ENCODE peak calls at places on chromosomes 16 and 17, in eight cellular contexts. One of them, this sample, is unnamed.

GRCh38 chr16:52439171-52439701 is 107.7 kb downstream of the TOX3 start:
- DNase-seq in M059J: no peak
- DNase-seq in myocyte: no peak
- DNase-seq in activated T-helper 1 cell treated with Interleukin-2 at 50 U/mL for 16 hours: no peak
- DNase-seq in cerebellar cortex: no peak
- DNase-seq in mesenchymal stem cell: no peak
- DNase-seq in tibial artery: no peak
- DNase-seq in RCC 7860: no peak
- DNase-seq in this sample: no peak

GRCh38 chr17:39187152-39187830 is 10.2 kb downstream of the CACNB1 start:
- DNase-seq in M059J: peak
- DNase-seq in myocyte: no peak
- DNase-seq in activated T-helper 1 cell treated with Interleukin-2 at 50 U/mL for 16 hours: no peak
- DNase-seq in cerebellar cortex: no peak
- DNase-seq in mesenchymal stem cell: no peak
- DNase-seq in tibial artery: no peak
- DNase-seq in RCC 7860: peak
- DNase-seq in this sample: no peak

GRCh38 chr17:2483084-2483483 is 28.6 kb downstream of the METTL16 start:
- DNase-seq in M059J: no peak
- DNase-seq in myocyte: no peak
- DNase-seq in activated T-helper 1 cell treated with Interleukin-2 at 50 U/mL for 16 hours: no peak
- DNase-seq in cerebellar cortex: no peak
- DNase-seq in mesenchymal stem cell: no peak
- DNase-seq in tibial artery: no peak
- DNase-seq in RCC 7860: no peak
- DNase-seq in this sample: no peak

GRCh38 chr16:3643095-3643730 is 11.3 kb upstream of the DNASE1 start:
- DNase-seq in M059J: no peak
- DNase-seq in myocyte: no peak
- DNase-seq in activated T-helper 1 cell treated with Interleukin-2 at 50 U/mL for 16 hours: no peak
- DNase-seq in cerebellar cortex: no peak
- DNase-seq in mesenchymal stem cell: no peak
- DNase-seq in tibial artery: peak
- DNase-seq in RCC 7860: no peak
- DNase-seq in this sample: no peak

GRCh38 chr16:5668553-5668952 is 571.0 kb upstream of the EEF2KMT start:
- DNase-seq in M059J: no peak
- DNase-seq in myocyte: no peak
- DNase-seq in activated T-helper 1 cell treated with Interleukin-2 at 50 U/mL for 16 hours: no peak
- DNase-seq in cerebellar cortex: no peak
- DNase-seq in mesenchymal stem cell: no peak
- DNase-seq in tibial artery: no peak
- DNase-seq in RCC 7860: no peak
- DNase-seq in this sample: no peak

GRCh38 chr17:61251939-61252865 is 147.4 kb upstream of the TBX2 start:
- DNase-seq in M059J: peak
- DNase-seq in myocyte: peak
- DNase-seq in activated T-helper 1 cell treated with Interleukin-2 at 50 U/mL for 16 hours: no peak
- DNase-seq in cerebellar cortex: no peak
- DNase-seq in mesenchymal stem cell: peak
- DNase-seq in tibial artery: peak
- DNase-seq in RCC 7860: no peak
- DNase-seq in this sample: peak

GRCh38 chr17:60390881-60391418 is 983 bp downstream of the USP32 start:
- DNase-seq in M059J: peak
- DNase-seq in myocyte: peak
- DNase-seq in activated T-helper 1 cell treated with Interleukin-2 at 50 U/mL for 16 hours: no peak
- DNase-seq in cerebellar cortex: peak
- DNase-seq in mesenchymal stem cell: peak
- DNase-seq in tibial artery: no peak
- DNase-seq in RCC 7860: no peak
- DNase-seq in this sample: no peak

GRCh38 chr16:59260892-59261291 is 526.8 kb upstream of the GOT2 start:
- DNase-seq in M059J: no peak
- DNase-seq in myocyte: no peak
- DNase-seq in activated T-helper 1 cell treated with Interleukin-2 at 50 U/mL for 16 hours: no peak
- DNase-seq in cerebellar cortex: no peak
- DNase-seq in mesenchymal stem cell: no peak
- DNase-seq in tibial artery: no peak
- DNase-seq in RCC 7860: no peak
- DNase-seq in this sample: no peak

GRCh38 chr17:30358055-30358760 is 20.5 kb upstream of the CPD start:
- DNase-seq in M059J: no peak
- DNase-seq in myocyte: no peak
- DNase-seq in activated T-helper 1 cell treated with Interleukin-2 at 50 U/mL for 16 hours: no peak
- DNase-seq in cerebellar cortex: no peak
- DNase-seq in mesenchymal stem cell: no peak
- DNase-seq in tibial artery: no peak
- DNase-seq in RCC 7860: no peak
- DNase-seq in this sample: no peak

GRCh38 chr17:12282056-12282455 is 261.4 kb downstream of the MAP2K4 start:
- DNase-seq in M059J: peak
- DNase-seq in myocyte: no peak
- DNase-seq in activated T-helper 1 cell treated with Interleukin-2 at 50 U/mL for 16 hours: no peak
- DNase-seq in cerebellar cortex: no peak
- DNase-seq in mesenchymal stem cell: peak
- DNase-seq in tibial artery: no peak
- DNase-seq in RCC 7860: no peak
- DNase-seq in this sample: no peak

GRCh38 chr17:50630524-50631194 is 4.0 kb upstream of the ABCC3 start:
- DNase-seq in M059J: peak
- DNase-seq in myocyte: no peak
- DNase-seq in activated T-helper 1 cell treated with Interleukin-2 at 50 U/mL for 16 hours: peak
- DNase-seq in cerebellar cortex: peak
- DNase-seq in mesenchymal stem cell: no peak
- DNase-seq in tibial artery: no peak
- DNase-seq in RCC 7860: peak
- DNase-seq in this sample: no peak

GRCh38 chr17:78414178-78415162 is 36.0 kb downstream of the PGS1 start:
- DNase-seq in M059J: no peak
- DNase-seq in myocyte: peak
- DNase-seq in activated T-helper 1 cell treated with Interleukin-2 at 50 U/mL for 16 hours: peak
- DNase-seq in cerebellar cortex: no peak
- DNase-seq in mesenchymal stem cell: no peak
- DNase-seq in tibial artery: no peak
- DNase-seq in RCC 7860: no peak
- DNase-seq in this sample: no peak

GRCh38 chr17:80898706-80899105 is 92.9 kb upstream of the CHMP6 start:
- DNase-seq in M059J: no peak
- DNase-seq in myocyte: no peak
- DNase-seq in activated T-helper 1 cell treated with Interleukin-2 at 50 U/mL for 16 hours: no peak
- DNase-seq in cerebellar cortex: no peak
- DNase-seq in mesenchymal stem cell: no peak
- DNase-seq in tibial artery: no peak
- DNase-seq in RCC 7860: no peak
- DNase-seq in this sample: no peak

GRCh38 chr17:35345926-35346771 is 27.3 kb downstream of the SLFN11 start:
- DNase-seq in M059J: peak
- DNase-seq in myocyte: peak
- DNase-seq in activated T-helper 1 cell treated with Interleukin-2 at 50 U/mL for 16 hours: peak
- DNase-seq in cerebellar cortex: no peak
- DNase-seq in mesenchymal stem cell: peak
- DNase-seq in tibial artery: peak
- DNase-seq in RCC 7860: peak
- DNase-seq in this sample: peak

GRCh38 chr17:4215882-4216411 is 47.8 kb downstream of the ANKFY1 start:
- DNase-seq in M059J: no peak
- DNase-seq in myocyte: no peak
- DNase-seq in activated T-helper 1 cell treated with Interleukin-2 at 50 U/mL for 16 hours: no peak
- DNase-seq in cerebellar cortex: no peak
- DNase-seq in mesenchymal stem cell: peak
- DNase-seq in tibial artery: no peak
- DNase-seq in RCC 7860: no peak
- DNase-seq in this sample: no peak

GRCh38 chr17:17729620-17730249 is 48.5 kb downstream of the RAI1 start:
- DNase-seq in M059J: no peak
- DNase-seq in myocyte: no peak
- DNase-seq in activated T-helper 1 cell treated with Interleukin-2 at 50 U/mL for 16 hours: peak
- DNase-seq in cerebellar cortex: peak
- DNase-seq in mesenchymal stem cell: peak
- DNase-seq in tibial artery: no peak
- DNase-seq in RCC 7860: no peak
- DNase-seq in this sample: no peak

GRCh38 chr17:20218231-20218630 is 209.1 kb downstream of the SPECC1 start:
- DNase-seq in M059J: no peak
- DNase-seq in myocyte: no peak
- DNase-seq in activated T-helper 1 cell treated with Interleukin-2 at 50 U/mL for 16 hours: no peak
- DNase-seq in cerebellar cortex: no peak
- DNase-seq in mesenchymal stem cell: no peak
- DNase-seq in tibial artery: no peak
- DNase-seq in RCC 7860: no peak
- DNase-seq in this sample: no peak

GRCh38 chr16:58419241-58420012 is 27.2 kb downstream of the GINS3 start:
- DNase-seq in M059J: no peak
- DNase-seq in myocyte: no peak
- DNase-seq in activated T-helper 1 cell treated with Interleukin-2 at 50 U/mL for 16 hours: no peak
- DNase-seq in cerebellar cortex: no peak
- DNase-seq in mesenchymal stem cell: no peak
- DNase-seq in tibial artery: no peak
- DNase-seq in RCC 7860: no peak
- DNase-seq in this sample: no peak

GRCh38 chr16:53732296-53732929 is 28.5 kb downstream of the FTO start:
- DNase-seq in M059J: peak
- DNase-seq in myocyte: no peak
- DNase-seq in activated T-helper 1 cell treated with Interleukin-2 at 50 U/mL for 16 hours: no peak
- DNase-seq in cerebellar cortex: peak
- DNase-seq in mesenchymal stem cell: no peak
- DNase-seq in tibial artery: no peak
- DNase-seq in RCC 7860: no peak
- DNase-seq in this sample: no peak

GRCh38 chr17:9108166-9108565 is 86.9 kb downstream of the NTN1 start:
- DNase-seq in M059J: no peak
- DNase-seq in myocyte: no peak
- DNase-seq in activated T-helper 1 cell treated with Interleukin-2 at 50 U/mL for 16 hours: no peak
- DNase-seq in cerebellar cortex: no peak
- DNase-seq in mesenchymal stem cell: no peak
- DNase-seq in tibial artery: peak
- DNase-seq in RCC 7860: no peak
- DNase-seq in this sample: no peak

GRCh38 chr17:17377071-17377487 is 73.9 kb downstream of the NT5M start:
- DNase-seq in M059J: no peak
- DNase-seq in myocyte: no peak
- DNase-seq in activated T-helper 1 cell treated with Interleukin-2 at 50 U/mL for 16 hours: no peak
- DNase-seq in cerebellar cortex: no peak
- DNase-seq in mesenchymal stem cell: no peak
- DNase-seq in tibial artery: no peak
- DNase-seq in RCC 7860: no peak
- DNase-seq in this sample: no peak

GRCh38 chr17:8803531-8804416 is 4.6 kb upstream of the MFSD6L start:
- DNase-seq in M059J: no peak
- DNase-seq in myocyte: no peak
- DNase-seq in activated T-helper 1 cell treated with Interleukin-2 at 50 U/mL for 16 hours: no peak
- DNase-seq in cerebellar cortex: no peak
- DNase-seq in mesenchymal stem cell: no peak
- DNase-seq in tibial artery: no peak
- DNase-seq in RCC 7860: no peak
- DNase-seq in this sample: no peak

GRCh38 chr17:81341347-81342061 is 46.4 kb upstream of the SLC38A10 start:
- DNase-seq in M059J: no peak
- DNase-seq in myocyte: no peak
- DNase-seq in activated T-helper 1 cell treated with Interleukin-2 at 50 U/mL for 16 hours: no peak
- DNase-seq in cerebellar cortex: no peak
- DNase-seq in mesenchymal stem cell: peak
- DNase-seq in tibial artery: no peak
- DNase-seq in RCC 7860: no peak
- DNase-seq in this sample: no peak

GRCh38 chr17:15377608-15378007 is 36.2 kb upstream of the TEKT3 start:
- DNase-seq in M059J: peak
- DNase-seq in myocyte: peak
- DNase-seq in activated T-helper 1 cell treated with Interleukin-2 at 50 U/mL for 16 hours: no peak
- DNase-seq in cerebellar cortex: no peak
- DNase-seq in mesenchymal stem cell: peak
- DNase-seq in tibial artery: no peak
- DNase-seq in RCC 7860: no peak
- DNase-seq in this sample: peak

GRCh38 chr16:14011846-14012245 is 59.3 kb upstream of the MRTFB start:
- DNase-seq in M059J: no peak
- DNase-seq in myocyte: no peak
- DNase-seq in activated T-helper 1 cell treated with Interleukin-2 at 50 U/mL for 16 hours: no peak
- DNase-seq in cerebellar cortex: no peak
- DNase-seq in mesenchymal stem cell: no peak
- DNase-seq in tibial artery: no peak
- DNase-seq in RCC 7860: no peak
- DNase-seq in this sample: no peak

GRCh38 chr16:67349172-67349571 is 22.6 kb downstream of the LRRC36 start:
- DNase-seq in M059J: peak
- DNase-seq in myocyte: peak
- DNase-seq in activated T-helper 1 cell treated with Interleukin-2 at 50 U/mL for 16 hours: no peak
- DNase-seq in cerebellar cortex: no peak
- DNase-seq in mesenchymal stem cell: peak
- DNase-seq in tibial artery: no peak
- DNase-seq in RCC 7860: no peak
- DNase-seq in this sample: no peak